ENCODE peak calls at places on chromosome 10, in five cellular contexts. E is substantia nigra; D is NCI-H187; A is stimulated activated CD4-positive, alpha-beta T cell treated with anti-CD3 and anti-CD28 coated beads, Interleukin-4, amount 100 ng/mL, for 1 hour; R is stimulated activated CD8-positive, alpha-beta memory T cell treated with anti-CD3 and anti-CD28 coated beads, Interleukin-12 subunit alpha, Interleukin-12 subunit beta, amount 100 ng/mL, for 4 hours. N is an unnamed sample.

GRCh38 chr10:72263613-72264241 is 10.0 kb upstream of the DDIT4 start:
- DNase-seq in E (no peak), D (peak), A (peak), R (no peak), N (no peak)

GRCh38 chr10:17109475-17110207 is 20.0 kb downstream of the CUBN start:
- DNase-seq in E (no peak), D (no peak), A (no peak), R (peak), N (no peak)

GRCh38 chr10:30056281-30056680 is 3.1 kb downstream of the JCAD start:
- DNase-seq in E (no peak), D (no peak), A (no peak), R (no peak), N (no peak)

GRCh38 chr10:31698169-31698890 is 230.3 kb downstream of the ARHGAP12 start:
- DNase-seq in E (no peak), D (no peak), A (no peak), R (no peak), N (no peak)

GRCh38 chr10:13712799-13713581 is 126.2 kb downstream of the PRPF18 start:
- DNase-seq in E (peak), D (no peak), A (peak), R (no peak), N (no peak)

GRCh38 chr10:52108236-52108635 is 205.8 kb upstream of the DKK1 start:
- DNase-seq in E (no peak), D (no peak), A (no peak), R (no peak), N (no peak)

GRCh38 chr10:60448246-60448645 is 58.6 kb upstream of the ANK3 start:
- DNase-seq in E (no peak), D (no peak), A (no peak), R (no peak), N (no peak)

GRCh38 chr10:99551616-99552015 is 18.9 kb downstream of the NKX2-3 start:
- DNase-seq in E (no peak), D (no peak), A (no peak), R (no peak), N (no peak)

GRCh38 chr10:50431791-50432190 is 180.5 kb upstream of the ASAH2 start:
- DNase-seq in E (no peak), D (no peak), A (no peak), R (no peak), N (no peak)

GRCh38 chr10:78757542-78757941 is 311.2 kb upstream of the ZMIZ1 start:
- DNase-seq in E (no peak), D (no peak), A (no peak), R (no peak), N (no peak)

GRCh38 chr10:21524526-21525366 is 736 bp downstream of the SKIDA1 start:
- DNase-seq in E (no peak), D (no peak), A (no peak), R (no peak), N (no peak)

GRCh38 chr10:29522038-29522855 is 112.5 kb downstream of the SVIL start:
- DNase-seq in E (no peak), D (no peak), A (no peak), R (no peak), N (no peak)

GRCh38 chr10:43046288-43046991 is 30.4 kb upstream of the RET start:
- DNase-seq in E (no peak), D (no peak), A (no peak), R (no peak), N (no peak)

GRCh38 chr10:58465641-58466040 is 47.0 kb upstream of the BICC1 start:
- DNase-seq in E (no peak), D (no peak), A (no peak), R (no peak), N (no peak)

GRCh38 chr10:116274141-116274861 is 1.3 kb upstream of the GFRA1 start:
- DNase-seq in E (no peak), D (no peak), A (no peak), R (no peak), N (peak)

GRCh38 chr10:33441561-33441960 is 107.1 kb upstream of the NRP1 start:
- DNase-seq in E (no peak), D (no peak), A (no peak), R (no peak), N (no peak)

GRCh38 chr10:8407561-8408021 is 353.1 kb downstream of the GATA3 start:
- DNase-seq in E (no peak), D (no peak), A (no peak), R (no peak), N (no peak)

GRCh38 chr10:29557665-29558064 is 77.1 kb downstream of the SVIL start:
- DNase-seq in E (no peak), D (no peak), A (no peak), R (no peak), N (no peak)

N was measured in nucleus accumbens.